ENCODE peak calls at places on chromosome 4, in nine cellular contexts. One of them, this sample, is unnamed.

GRCh38 chr4:110869114-110869513 is 246.2 kb upstream of the PITX2 start:
- DNase-seq in CD4-positive, CD25-positive, alpha-beta regulatory T cell: no peak
- DNase-seq in cardiac muscle cell: no peak
- DNase-seq in foreskin keratinocyte: peak
- DNase-seq in stimulated activated CD4-positive, alpha-beta T cell treated with anti-CD3 and anti-CD28 coated beads, Interleukin-12 subunit alpha, Interleukin-12 subunit beta, amount 100 ng/mL, for 24 hours: no peak
- DNase-seq in neural progenitor cell: no peak
- DNase-seq in neuronal stem cell: no peak
- DNase-seq in GOT3: no peak
- DNase-seq in stimulated activated naive CD8-positive, alpha-beta T cell treated with anti-CD3 and anti-CD28 coated beads, Interleukin-15, Interleukin-2, amounts not matched to agents 100 U/mL and 50 U/mL, for 24 hours: no peak
- DNase-seq in this sample: no peak

GRCh38 chr4:12729384-12729783 is 754.8 kb downstream of the RAB28 start:
- DNase-seq in CD4-positive, CD25-positive, alpha-beta regulatory T cell: peak
- DNase-seq in cardiac muscle cell: peak
- DNase-seq in foreskin keratinocyte: peak
- DNase-seq in stimulated activated CD4-positive, alpha-beta T cell treated with anti-CD3 and anti-CD28 coated beads, Interleukin-12 subunit alpha, Interleukin-12 subunit beta, amount 100 ng/mL, for 24 hours: no peak
- DNase-seq in neural progenitor cell: peak
- DNase-seq in neuronal stem cell: no peak
- DNase-seq in GOT3: no peak
- DNase-seq in stimulated activated naive CD8-positive, alpha-beta T cell treated with anti-CD3 and anti-CD28 coated beads, Interleukin-15, Interleukin-2, amounts not matched to agents 100 U/mL and 50 U/mL, for 24 hours: no peak
- DNase-seq in this sample: peak

GRCh38 chr4:169293343-169294176 is 22.8 kb upstream of the SH3RF1 start:
- DNase-seq in CD4-positive, CD25-positive, alpha-beta regulatory T cell: no peak
- DNase-seq in cardiac muscle cell: no peak
- DNase-seq in foreskin keratinocyte: no peak
- DNase-seq in stimulated activated CD4-positive, alpha-beta T cell treated with anti-CD3 and anti-CD28 coated beads, Interleukin-12 subunit alpha, Interleukin-12 subunit beta, amount 100 ng/mL, for 24 hours: no peak
- DNase-seq in neural progenitor cell: no peak
- DNase-seq in neuronal stem cell: no peak
- DNase-seq in GOT3: no peak
- DNase-seq in stimulated activated naive CD8-positive, alpha-beta T cell treated with anti-CD3 and anti-CD28 coated beads, Interleukin-15, Interleukin-2, amounts not matched to agents 100 U/mL and 50 U/mL, for 24 hours: no peak
- DNase-seq in this sample: no peak

GRCh38 chr4:80137631-80138030 is 59.7 kb upstream of the PRDM8 start:
- DNase-seq in CD4-positive, CD25-positive, alpha-beta regulatory T cell: no peak
- DNase-seq in cardiac muscle cell: no peak
- DNase-seq in foreskin keratinocyte: no peak
- DNase-seq in stimulated activated CD4-positive, alpha-beta T cell treated with anti-CD3 and anti-CD28 coated beads, Interleukin-12 subunit alpha, Interleukin-12 subunit beta, amount 100 ng/mL, for 24 hours: no peak
- DNase-seq in neural progenitor cell: no peak
- DNase-seq in neuronal stem cell: no peak
- DNase-seq in GOT3: no peak
- DNase-seq in stimulated activated naive CD8-positive, alpha-beta T cell treated with anti-CD3 and anti-CD28 coated beads, Interleukin-15, Interleukin-2, amounts not matched to agents 100 U/mL and 50 U/mL, for 24 hours: no peak
- DNase-seq in this sample: no peak

GRCh38 chr4:6019316-6020263 is 1.4 kb upstream of the C4orf50 start:
- DNase-seq in CD4-positive, CD25-positive, alpha-beta regulatory T cell: peak
- DNase-seq in cardiac muscle cell: peak
- DNase-seq in foreskin keratinocyte: no peak
- DNase-seq in stimulated activated CD4-positive, alpha-beta T cell treated with anti-CD3 and anti-CD28 coated beads, Interleukin-12 subunit alpha, Interleukin-12 subunit beta, amount 100 ng/mL, for 24 hours: no peak
- DNase-seq in neural progenitor cell: peak
- DNase-seq in neuronal stem cell: peak
- DNase-seq in GOT3: no peak
- DNase-seq in stimulated activated naive CD8-positive, alpha-beta T cell treated with anti-CD3 and anti-CD28 coated beads, Interleukin-15, Interleukin-2, amounts not matched to agents 100 U/mL and 50 U/mL, for 24 hours: peak
- DNase-seq in this sample: peak

GRCh38 chr4:112111306-112111705 is 33.9 kb upstream of the FAM241A start:
- DNase-seq in CD4-positive, CD25-positive, alpha-beta regulatory T cell: no peak
- DNase-seq in cardiac muscle cell: no peak
- DNase-seq in foreskin keratinocyte: no peak
- DNase-seq in stimulated activated CD4-positive, alpha-beta T cell treated with anti-CD3 and anti-CD28 coated beads, Interleukin-12 subunit alpha, Interleukin-12 subunit beta, amount 100 ng/mL, for 24 hours: no peak
- DNase-seq in neural progenitor cell: no peak
- DNase-seq in neuronal stem cell: no peak
- DNase-seq in GOT3: no peak
- DNase-seq in stimulated activated naive CD8-positive, alpha-beta T cell treated with anti-CD3 and anti-CD28 coated beads, Interleukin-15, Interleukin-2, amounts not matched to agents 100 U/mL and 50 U/mL, for 24 hours: no peak
- DNase-seq in this sample: no peak

GRCh38 chr4:4860803-4861591 is 1.5 kb downstream of the MSX1 start:
- DNase-seq in CD4-positive, CD25-positive, alpha-beta regulatory T cell: no peak
- DNase-seq in cardiac muscle cell: no peak
- DNase-seq in foreskin keratinocyte: no peak
- DNase-seq in stimulated activated CD4-positive, alpha-beta T cell treated with anti-CD3 and anti-CD28 coated beads, Interleukin-12 subunit alpha, Interleukin-12 subunit beta, amount 100 ng/mL, for 24 hours: no peak
- DNase-seq in neural progenitor cell: peak
- DNase-seq in neuronal stem cell: no peak
- DNase-seq in GOT3: no peak
- DNase-seq in stimulated activated naive CD8-positive, alpha-beta T cell treated with anti-CD3 and anti-CD28 coated beads, Interleukin-15, Interleukin-2, amounts not matched to agents 100 U/mL and 50 U/mL, for 24 hours: no peak
- DNase-seq in this sample: peak

GRCh38 chr4:24143741-24144140 is 253.9 kb upstream of the PPARGC1A start:
- DNase-seq in CD4-positive, CD25-positive, alpha-beta regulatory T cell: no peak
- DNase-seq in cardiac muscle cell: no peak
- DNase-seq in foreskin keratinocyte: no peak
- DNase-seq in stimulated activated CD4-positive, alpha-beta T cell treated with anti-CD3 and anti-CD28 coated beads, Interleukin-12 subunit alpha, Interleukin-12 subunit beta, amount 100 ng/mL, for 24 hours: no peak
- DNase-seq in neural progenitor cell: no peak
- DNase-seq in neuronal stem cell: no peak
- DNase-seq in GOT3: no peak
- DNase-seq in stimulated activated naive CD8-positive, alpha-beta T cell treated with anti-CD3 and anti-CD28 coated beads, Interleukin-15, Interleukin-2, amounts not matched to agents 100 U/mL and 50 U/mL, for 24 hours: no peak
- DNase-seq in this sample: no peak

GRCh38 chr4:2560167-2560566 is 23.7 kb downstream of the FAM193A start:
- DNase-seq in CD4-positive, CD25-positive, alpha-beta regulatory T cell: no peak
- DNase-seq in cardiac muscle cell: no peak
- DNase-seq in foreskin keratinocyte: no peak
- DNase-seq in stimulated activated CD4-positive, alpha-beta T cell treated with anti-CD3 and anti-CD28 coated beads, Interleukin-12 subunit alpha, Interleukin-12 subunit beta, amount 100 ng/mL, for 24 hours: no peak
- DNase-seq in neural progenitor cell: no peak
- DNase-seq in neuronal stem cell: no peak
- DNase-seq in GOT3: no peak
- DNase-seq in stimulated activated naive CD8-positive, alpha-beta T cell treated with anti-CD3 and anti-CD28 coated beads, Interleukin-15, Interleukin-2, amounts not matched to agents 100 U/mL and 50 U/mL, for 24 hours: no peak
- DNase-seq in this sample: no peak

GRCh38 chr4:106245176-106245575 is 70.8 kb downstream of the TBCK start:
- DNase-seq in CD4-positive, CD25-positive, alpha-beta regulatory T cell: no peak
- DNase-seq in cardiac muscle cell: peak
- DNase-seq in foreskin keratinocyte: peak
- DNase-seq in stimulated activated CD4-positive, alpha-beta T cell treated with anti-CD3 and anti-CD28 coated beads, Interleukin-12 subunit alpha, Interleukin-12 subunit beta, amount 100 ng/mL, for 24 hours: no peak
- DNase-seq in neural progenitor cell: no peak
- DNase-seq in neuronal stem cell: no peak
- DNase-seq in GOT3: no peak
- DNase-seq in stimulated activated naive CD8-positive, alpha-beta T cell treated with anti-CD3 and anti-CD28 coated beads, Interleukin-15, Interleukin-2, amounts not matched to agents 100 U/mL and 50 U/mL, for 24 hours: no peak
- DNase-seq in this sample: peak

GRCh38 chr4:177041356-177041755 is 248.6 kb upstream of the VEGFC start:
- DNase-seq in CD4-positive, CD25-positive, alpha-beta regulatory T cell: no peak
- DNase-seq in cardiac muscle cell: no peak
- DNase-seq in foreskin keratinocyte: no peak
- DNase-seq in stimulated activated CD4-positive, alpha-beta T cell treated with anti-CD3 and anti-CD28 coated beads, Interleukin-12 subunit alpha, Interleukin-12 subunit beta, amount 100 ng/mL, for 24 hours: no peak
- DNase-seq in neural progenitor cell: no peak
- DNase-seq in neuronal stem cell: no peak
- DNase-seq in GOT3: no peak
- DNase-seq in stimulated activated naive CD8-positive, alpha-beta T cell treated with anti-CD3 and anti-CD28 coated beads, Interleukin-15, Interleukin-2, amounts not matched to agents 100 U/mL and 50 U/mL, for 24 hours: no peak
- DNase-seq in this sample: no peak

GRCh38 chr4:183602444-183603102 is 56.4 kb downstream of the RWDD4 start:
- DNase-seq in CD4-positive, CD25-positive, alpha-beta regulatory T cell: peak
- DNase-seq in cardiac muscle cell: no peak
- DNase-seq in foreskin keratinocyte: no peak
- DNase-seq in stimulated activated CD4-positive, alpha-beta T cell treated with anti-CD3 and anti-CD28 coated beads, Interleukin-12 subunit alpha, Interleukin-12 subunit beta, amount 100 ng/mL, for 24 hours: no peak
- DNase-seq in neural progenitor cell: no peak
- DNase-seq in neuronal stem cell: no peak
- DNase-seq in GOT3: no peak
- DNase-seq in stimulated activated naive CD8-positive, alpha-beta T cell treated with anti-CD3 and anti-CD28 coated beads, Interleukin-15, Interleukin-2, amounts not matched to agents 100 U/mL and 50 U/mL, for 24 hours: no peak
- DNase-seq in this sample: peak

GRCh38 chr4:130814896-130815295 is 1718.9 kb downstream of the C4orf33 start:
- DNase-seq in CD4-positive, CD25-positive, alpha-beta regulatory T cell: no peak
- DNase-seq in cardiac muscle cell: no peak
- DNase-seq in foreskin keratinocyte: no peak
- DNase-seq in stimulated activated CD4-positive, alpha-beta T cell treated with anti-CD3 and anti-CD28 coated beads, Interleukin-12 subunit alpha, Interleukin-12 subunit beta, amount 100 ng/mL, for 24 hours: no peak
- DNase-seq in neural progenitor cell: no peak
- DNase-seq in neuronal stem cell: no peak
- DNase-seq in GOT3: no peak
- DNase-seq in stimulated activated naive CD8-positive, alpha-beta T cell treated with anti-CD3 and anti-CD28 coated beads, Interleukin-15, Interleukin-2, amounts not matched to agents 100 U/mL and 50 U/mL, for 24 hours: no peak
- DNase-seq in this sample: no peak

GRCh38 chr4:108359130-108359709 is 190.5 kb upstream of the LEF1 start:
- DNase-seq in CD4-positive, CD25-positive, alpha-beta regulatory T cell: peak
- DNase-seq in cardiac muscle cell: no peak
- DNase-seq in foreskin keratinocyte: no peak
- DNase-seq in stimulated activated CD4-positive, alpha-beta T cell treated with anti-CD3 and anti-CD28 coated beads, Interleukin-12 subunit alpha, Interleukin-12 subunit beta, amount 100 ng/mL, for 24 hours: no peak
- DNase-seq in neural progenitor cell: no peak
- DNase-seq in neuronal stem cell: no peak
- DNase-seq in GOT3: no peak
- DNase-seq in stimulated activated naive CD8-positive, alpha-beta T cell treated with anti-CD3 and anti-CD28 coated beads, Interleukin-15, Interleukin-2, amounts not matched to agents 100 U/mL and 50 U/mL, for 24 hours: no peak
- DNase-seq in this sample: no peak

GRCh38 chr4:21845663-21846062 is 102.9 kb downstream of the KCNIP4 start:
- DNase-seq in CD4-positive, CD25-positive, alpha-beta regulatory T cell: no peak
- DNase-seq in cardiac muscle cell: no peak
- DNase-seq in foreskin keratinocyte: no peak
- DNase-seq in stimulated activated CD4-positive, alpha-beta T cell treated with anti-CD3 and anti-CD28 coated beads, Interleukin-12 subunit alpha, Interleukin-12 subunit beta, amount 100 ng/mL, for 24 hours: no peak
- DNase-seq in neural progenitor cell: no peak
- DNase-seq in neuronal stem cell: no peak
- DNase-seq in GOT3: no peak
- DNase-seq in stimulated activated naive CD8-positive, alpha-beta T cell treated with anti-CD3 and anti-CD28 coated beads, Interleukin-15, Interleukin-2, amounts not matched to agents 100 U/mL and 50 U/mL, for 24 hours: no peak
- DNase-seq in this sample: no peak

GRCh38 chr4:15037923-15038541 is 35.8 kb downstream of the CPEB2 start:
- DNase-seq in CD4-positive, CD25-positive, alpha-beta regulatory T cell: no peak
- DNase-seq in cardiac muscle cell: no peak
- DNase-seq in foreskin keratinocyte: no peak
- DNase-seq in stimulated activated CD4-positive, alpha-beta T cell treated with anti-CD3 and anti-CD28 coated beads, Interleukin-12 subunit alpha, Interleukin-12 subunit beta, amount 100 ng/mL, for 24 hours: no peak
- DNase-seq in neural progenitor cell: no peak
- DNase-seq in neuronal stem cell: no peak
- DNase-seq in GOT3: no peak
- DNase-seq in stimulated activated naive CD8-positive, alpha-beta T cell treated with anti-CD3 and anti-CD28 coated beads, Interleukin-15, Interleukin-2, amounts not matched to agents 100 U/mL and 50 U/mL, for 24 hours: no peak
- DNase-seq in this sample: no peak

GRCh38 chr4:137394000-137394399 is 138.3 kb downstream of the PCDH18 start:
- DNase-seq in CD4-positive, CD25-positive, alpha-beta regulatory T cell: no peak
- DNase-seq in cardiac muscle cell: no peak
- DNase-seq in foreskin keratinocyte: no peak
- DNase-seq in stimulated activated CD4-positive, alpha-beta T cell treated with anti-CD3 and anti-CD28 coated beads, Interleukin-12 subunit alpha, Interleukin-12 subunit beta, amount 100 ng/mL, for 24 hours: no peak
- DNase-seq in neural progenitor cell: no peak
- DNase-seq in neuronal stem cell: no peak
- DNase-seq in GOT3: no peak
- DNase-seq in stimulated activated naive CD8-positive, alpha-beta T cell treated with anti-CD3 and anti-CD28 coated beads, Interleukin-15, Interleukin-2, amounts not matched to agents 100 U/mL and 50 U/mL, for 24 hours: no peak
- DNase-seq in this sample: no peak

GRCh38 chr4:87502580-87503238 is 26.5 kb downstream of the SPARCL1 start:
- DNase-seq in CD4-positive, CD25-positive, alpha-beta regulatory T cell: no peak
- DNase-seq in cardiac muscle cell: no peak
- DNase-seq in foreskin keratinocyte: peak
- DNase-seq in stimulated activated CD4-positive, alpha-beta T cell treated with anti-CD3 and anti-CD28 coated beads, Interleukin-12 subunit alpha, Interleukin-12 subunit beta, amount 100 ng/mL, for 24 hours: no peak
- DNase-seq in neural progenitor cell: no peak
- DNase-seq in neuronal stem cell: no peak
- DNase-seq in GOT3: no peak
- DNase-seq in stimulated activated naive CD8-positive, alpha-beta T cell treated with anti-CD3 and anti-CD28 coated beads, Interleukin-15, Interleukin-2, amounts not matched to agents 100 U/mL and 50 U/mL, for 24 hours: no peak
- DNase-seq in this sample: no peak

GRCh38 chr4:47074836-47075235 is 43.5 kb downstream of the GABRB1 start:
- DNase-seq in CD4-positive, CD25-positive, alpha-beta regulatory T cell: no peak
- DNase-seq in cardiac muscle cell: no peak
- DNase-seq in foreskin keratinocyte: no peak
- DNase-seq in stimulated activated CD4-positive, alpha-beta T cell treated with anti-CD3 and anti-CD28 coated beads, Interleukin-12 subunit alpha, Interleukin-12 subunit beta, amount 100 ng/mL, for 24 hours: no peak
- DNase-seq in neural progenitor cell: no peak
- DNase-seq in neuronal stem cell: no peak
- DNase-seq in GOT3: no peak
- DNase-seq in stimulated activated naive CD8-positive, alpha-beta T cell treated with anti-CD3 and anti-CD28 coated beads, Interleukin-15, Interleukin-2, amounts not matched to agents 100 U/mL and 50 U/mL, for 24 hours: no peak
- DNase-seq in this sample: no peak

GRCh38 chr4:78691971-78692814 is 84.0 kb upstream of the BMP2K start:
- DNase-seq in CD4-positive, CD25-positive, alpha-beta regulatory T cell: peak
- DNase-seq in cardiac muscle cell: peak
- DNase-seq in foreskin keratinocyte: peak
- DNase-seq in stimulated activated CD4-positive, alpha-beta T cell treated with anti-CD3 and anti-CD28 coated beads, Interleukin-12 subunit alpha, Interleukin-12 subunit beta, amount 100 ng/mL, for 24 hours: no peak
- DNase-seq in neural progenitor cell: no peak
- DNase-seq in neuronal stem cell: no peak
- DNase-seq in GOT3: no peak
- DNase-seq in stimulated activated naive CD8-positive, alpha-beta T cell treated with anti-CD3 and anti-CD28 coated beads, Interleukin-15, Interleukin-2, amounts not matched to agents 100 U/mL and 50 U/mL, for 24 hours: no peak
- DNase-seq in this sample: peak

GRCh38 chr4:102760645-102761477 is at the start of gene MANBA:
- DNase-seq in CD4-positive, CD25-positive, alpha-beta regulatory T cell: peak
- DNase-seq in cardiac muscle cell: peak
- DNase-seq in foreskin keratinocyte: peak
- DNase-seq in stimulated activated CD4-positive, alpha-beta T cell treated with anti-CD3 and anti-CD28 coated beads, Interleukin-12 subunit alpha, Interleukin-12 subunit beta, amount 100 ng/mL, for 24 hours: peak
- DNase-seq in neural progenitor cell: peak
- DNase-seq in neuronal stem cell: peak
- DNase-seq in GOT3: peak
- DNase-seq in stimulated activated naive CD8-positive, alpha-beta T cell treated with anti-CD3 and anti-CD28 coated beads, Interleukin-15, Interleukin-2, amounts not matched to agents 100 U/mL and 50 U/mL, for 24 hours: peak
- DNase-seq in this sample: peak

GRCh38 chr4:7073526-7074390 is 5.9 kb upstream of the GRPEL1 start:
- DNase-seq in CD4-positive, CD25-positive, alpha-beta regulatory T cell: peak
- DNase-seq in cardiac muscle cell: peak
- DNase-seq in foreskin keratinocyte: peak
- DNase-seq in stimulated activated CD4-positive, alpha-beta T cell treated with anti-CD3 and anti-CD28 coated beads, Interleukin-12 subunit alpha, Interleukin-12 subunit beta, amount 100 ng/mL, for 24 hours: no peak
- DNase-seq in neural progenitor cell: peak
- DNase-seq in neuronal stem cell: peak
- DNase-seq in GOT3: no peak
- DNase-seq in stimulated activated naive CD8-positive, alpha-beta T cell treated with anti-CD3 and anti-CD28 coated beads, Interleukin-15, Interleukin-2, amounts not matched to agents 100 U/mL and 50 U/mL, for 24 hours: no peak
- DNase-seq in this sample: peak

GRCh38 chr4:77820836-77821561 is 1.8 kb upstream of the CNOT6L start:
- DNase-seq in CD4-positive, CD25-positive, alpha-beta regulatory T cell: peak
- DNase-seq in cardiac muscle cell: no peak
- DNase-seq in foreskin keratinocyte: peak
- DNase-seq in stimulated activated CD4-positive, alpha-beta T cell treated with anti-CD3 and anti-CD28 coated beads, Interleukin-12 subunit alpha, Interleukin-12 subunit beta, amount 100 ng/mL, for 24 hours: no peak
- DNase-seq in neural progenitor cell: no peak
- DNase-seq in neuronal stem cell: no peak
- DNase-seq in GOT3: no peak
- DNase-seq in stimulated activated naive CD8-positive, alpha-beta T cell treated with anti-CD3 and anti-CD28 coated beads, Interleukin-15, Interleukin-2, amounts not matched to agents 100 U/mL and 50 U/mL, for 24 hours: no peak
- DNase-seq in this sample: no peak

GRCh38 chr4:174266416-174266815 is 17.1 kb downstream of the FBXO8 start:
- DNase-seq in CD4-positive, CD25-positive, alpha-beta regulatory T cell: no peak
- DNase-seq in cardiac muscle cell: no peak
- DNase-seq in foreskin keratinocyte: no peak
- DNase-seq in stimulated activated CD4-positive, alpha-beta T cell treated with anti-CD3 and anti-CD28 coated beads, Interleukin-12 subunit alpha, Interleukin-12 subunit beta, amount 100 ng/mL, for 24 hours: no peak
- DNase-seq in neural progenitor cell: no peak
- DNase-seq in neuronal stem cell: no peak
- DNase-seq in GOT3: no peak
- DNase-seq in stimulated activated naive CD8-positive, alpha-beta T cell treated with anti-CD3 and anti-CD28 coated beads, Interleukin-15, Interleukin-2, amounts not matched to agents 100 U/mL and 50 U/mL, for 24 hours: no peak
- DNase-seq in this sample: no peak

GRCh38 chr4:25993564-25994185 is 79.7 kb downstream of the SMIM20 start:
- DNase-seq in CD4-positive, CD25-positive, alpha-beta regulatory T cell: peak
- DNase-seq in cardiac muscle cell: no peak
- DNase-seq in foreskin keratinocyte: no peak
- DNase-seq in stimulated activated CD4-positive, alpha-beta T cell treated with anti-CD3 and anti-CD28 coated beads, Interleukin-12 subunit alpha, Interleukin-12 subunit beta, amount 100 ng/mL, for 24 hours: no peak
- DNase-seq in neural progenitor cell: peak
- DNase-seq in neuronal stem cell: peak
- DNase-seq in GOT3: no peak
- DNase-seq in stimulated activated naive CD8-positive, alpha-beta T cell treated with anti-CD3 and anti-CD28 coated beads, Interleukin-15, Interleukin-2, amounts not matched to agents 100 U/mL and 50 U/mL, for 24 hours: peak
- DNase-seq in this sample: peak

GRCh38 chr4:123599920-123600394 is 203.4 kb downstream of the SPRY1 start:
- DNase-seq in CD4-positive, CD25-positive, alpha-beta regulatory T cell: peak
- DNase-seq in cardiac muscle cell: peak
- DNase-seq in foreskin keratinocyte: no peak
- DNase-seq in stimulated activated CD4-positive, alpha-beta T cell treated with anti-CD3 and anti-CD28 coated beads, Interleukin-12 subunit alpha, Interleukin-12 subunit beta, amount 100 ng/mL, for 24 hours: no peak
- DNase-seq in neural progenitor cell: peak
- DNase-seq in neuronal stem cell: peak
- DNase-seq in GOT3: no peak
- DNase-seq in stimulated activated naive CD8-positive, alpha-beta T cell treated with anti-CD3 and anti-CD28 coated beads, Interleukin-15, Interleukin-2, amounts not matched to agents 100 U/mL and 50 U/mL, for 24 hours: peak
- DNase-seq in this sample: peak

GRCh38 chr4:155796031-155796430 is 37.2 kb downstream of the GUCY1B1 start:
- DNase-seq in CD4-positive, CD25-positive, alpha-beta regulatory T cell: no peak
- DNase-seq in cardiac muscle cell: no peak
- DNase-seq in foreskin keratinocyte: peak
- DNase-seq in stimulated activated CD4-positive, alpha-beta T cell treated with anti-CD3 and anti-CD28 coated beads, Interleukin-12 subunit alpha, Interleukin-12 subunit beta, amount 100 ng/mL, for 24 hours: no peak
- DNase-seq in neural progenitor cell: peak
- DNase-seq in neuronal stem cell: no peak
- DNase-seq in GOT3: no peak
- DNase-seq in stimulated activated naive CD8-positive, alpha-beta T cell treated with anti-CD3 and anti-CD28 coated beads, Interleukin-15, Interleukin-2, amounts not matched to agents 100 U/mL and 50 U/mL, for 24 hours: no peak
- DNase-seq in this sample: peak

GRCh38 chr4:10161146-10161545 is 44.5 kb upstream of the WDR1 start:
- DNase-seq in CD4-positive, CD25-positive, alpha-beta regulatory T cell: no peak
- DNase-seq in cardiac muscle cell: no peak
- DNase-seq in foreskin keratinocyte: peak
- DNase-seq in stimulated activated CD4-positive, alpha-beta T cell treated with anti-CD3 and anti-CD28 coated beads, Interleukin-12 subunit alpha, Interleukin-12 subunit beta, amount 100 ng/mL, for 24 hours: no peak
- DNase-seq in neural progenitor cell: no peak
- DNase-seq in neuronal stem cell: no peak
- DNase-seq in GOT3: no peak
- DNase-seq in stimulated activated naive CD8-positive, alpha-beta T cell treated with anti-CD3 and anti-CD28 coated beads, Interleukin-15, Interleukin-2, amounts not matched to agents 100 U/mL and 50 U/mL, for 24 hours: no peak
- DNase-seq in this sample: no peak

GRCh38 chr4:86544313-86544966 is 49.7 kb upstream of the PTPN13 start:
- DNase-seq in CD4-positive, CD25-positive, alpha-beta regulatory T cell: peak
- DNase-seq in cardiac muscle cell: no peak
- DNase-seq in foreskin keratinocyte: no peak
- DNase-seq in stimulated activated CD4-positive, alpha-beta T cell treated with anti-CD3 and anti-CD28 coated beads, Interleukin-12 subunit alpha, Interleukin-12 subunit beta, amount 100 ng/mL, for 24 hours: no peak
- DNase-seq in neural progenitor cell: no peak
- DNase-seq in neuronal stem cell: no peak
- DNase-seq in GOT3: no peak
- DNase-seq in stimulated activated naive CD8-positive, alpha-beta T cell treated with anti-CD3 and anti-CD28 coated beads, Interleukin-15, Interleukin-2, amounts not matched to agents 100 U/mL and 50 U/mL, for 24 hours: no peak
- DNase-seq in this sample: no peak

GRCh38 chr4:182604161-182604591 is 313.0 kb downstream of the DCTD start:
- DNase-seq in CD4-positive, CD25-positive, alpha-beta regulatory T cell: no peak
- DNase-seq in cardiac muscle cell: no peak
- DNase-seq in foreskin keratinocyte: peak
- DNase-seq in stimulated activated CD4-positive, alpha-beta T cell treated with anti-CD3 and anti-CD28 coated beads, Interleukin-12 subunit alpha, Interleukin-12 subunit beta, amount 100 ng/mL, for 24 hours: no peak
- DNase-seq in neural progenitor cell: no peak
- DNase-seq in neuronal stem cell: no peak
- DNase-seq in GOT3: no peak
- DNase-seq in stimulated activated naive CD8-positive, alpha-beta T cell treated with anti-CD3 and anti-CD28 coated beads, Interleukin-15, Interleukin-2, amounts not matched to agents 100 U/mL and 50 U/mL, for 24 hours: no peak
- DNase-seq in this sample: no peak

GRCh38 chr4:72629540-72629939 is 60.5 kb upstream of the ADAMTS3 start:
- DNase-seq in CD4-positive, CD25-positive, alpha-beta regulatory T cell: no peak
- DNase-seq in cardiac muscle cell: no peak
- DNase-seq in foreskin keratinocyte: peak
- DNase-seq in stimulated activated CD4-positive, alpha-beta T cell treated with anti-CD3 and anti-CD28 coated beads, Interleukin-12 subunit alpha, Interleukin-12 subunit beta, amount 100 ng/mL, for 24 hours: no peak
- DNase-seq in neural progenitor cell: no peak
- DNase-seq in neuronal stem cell: no peak
- DNase-seq in GOT3: no peak
- DNase-seq in stimulated activated naive CD8-positive, alpha-beta T cell treated with anti-CD3 and anti-CD28 coated beads, Interleukin-15, Interleukin-2, amounts not matched to agents 100 U/mL and 50 U/mL, for 24 hours: no peak
- DNase-seq in this sample: no peak

This sample was measured in mesendoderm.